ENCODE peak calls at places on chromosomes 1 and 21, in five cellular contexts. One of them, this sample, is unnamed. For H3K4me1, the result is how much of the 10 kb centered on the place peaks cover.

GRCh38 chr21:31754561-31754960 is 22.6 kb upstream of the SCAF4 start:
- DNase-seq in endothelial cell of umbilical vein: no peak
- DNase-seq in right cardiac atrium: no peak
- DNase-seq in lower lobe of right lung: no peak
- DNase-seq in ascending aorta: no peak
- DNase-seq in this sample: no peak

GRCh38 chr1:78071696-78072095 is 25.9 kb downstream of the GIPC2 start:
- DNase-seq in endothelial cell of umbilical vein: no peak
- DNase-seq in right cardiac atrium: no peak
- DNase-seq in lower lobe of right lung: no peak
- DNase-seq in ascending aorta: no peak
- DNase-seq in this sample: no peak

GRCh38 chr1:30912913-30913652 is 4.5 kb upstream of the SDC3 start:
- DNase-seq in endothelial cell of umbilical vein: no peak
- DNase-seq in right cardiac atrium: peak
- DNase-seq in lower lobe of right lung: peak
- DNase-seq in ascending aorta: peak
- DNase-seq in this sample: no peak

GRCh38 chr1:2580691-2581090 is 5.9 kb upstream of the PRXL2B start:
- DNase-seq in endothelial cell of umbilical vein: no peak
- DNase-seq in right cardiac atrium: peak
- DNase-seq in lower lobe of right lung: peak
- DNase-seq in ascending aorta: no peak
- DNase-seq in this sample: no peak

GRCh38 chr1:203146537-203146936 is 19.0 kb downstream of the ADORA1 start:
- DNase-seq in endothelial cell of umbilical vein: no peak
- DNase-seq in right cardiac atrium: peak
- DNase-seq in lower lobe of right lung: no peak
- DNase-seq in ascending aorta: no peak
- DNase-seq in this sample: no peak

GRCh38 chr1:62307516-62308492 is 11.4 kb downstream of the KANK4 start:
- DNase-seq in endothelial cell of umbilical vein: no peak
- DNase-seq in right cardiac atrium: no peak
- DNase-seq in lower lobe of right lung: no peak
- DNase-seq in ascending aorta: no peak
- DNase-seq in this sample: no peak

GRCh38 chr1:232695626-232696025 is 65.7 kb upstream of the SIPA1L2 start:
- DNase-seq in endothelial cell of umbilical vein: no peak
- DNase-seq in right cardiac atrium: no peak
- DNase-seq in lower lobe of right lung: no peak
- DNase-seq in ascending aorta: no peak
- DNase-seq in this sample: no peak

GRCh38 chr1:185483647-185484450 is 166.8 kb upstream of the IVNS1ABP start:
- DNase-seq in endothelial cell of umbilical vein: peak
- DNase-seq in right cardiac atrium: no peak
- DNase-seq in lower lobe of right lung: no peak
- DNase-seq in ascending aorta: no peak
- DNase-seq in this sample: peak

GRCh38 chr1:7578206-7578605 is 192.9 kb upstream of the VAMP3 start:
- DNase-seq in endothelial cell of umbilical vein: no peak
- DNase-seq in right cardiac atrium: peak
- DNase-seq in lower lobe of right lung: peak
- DNase-seq in ascending aorta: peak
- DNase-seq in this sample: no peak

GRCh38 chr1:62356257-62356835 is 37.1 kb upstream of the KANK4 start:
- DNase-seq in endothelial cell of umbilical vein: no peak
- DNase-seq in right cardiac atrium: no peak
- DNase-seq in lower lobe of right lung: no peak
- DNase-seq in ascending aorta: no peak
- DNase-seq in this sample: peak

GRCh38 chr1:53508991-53509663 is 49.9 kb downstream of the DMRTB1 start:
- DNase-seq in endothelial cell of umbilical vein: no peak
- DNase-seq in right cardiac atrium: no peak
- DNase-seq in lower lobe of right lung: no peak
- DNase-seq in ascending aorta: no peak
- DNase-seq in this sample: peak

GRCh38 chr1:155083865-155084721 is 5.5 kb downstream of the EFNA3 start:
- DNase-seq in endothelial cell of umbilical vein: peak
- DNase-seq in right cardiac atrium: no peak
- DNase-seq in lower lobe of right lung: no peak
- DNase-seq in ascending aorta: no peak
- DNase-seq in this sample: peak

GRCh38 chr21:45819478-45820170 is 161.9 kb upstream of the COL6A1 start:
- DNase-seq in endothelial cell of umbilical vein: no peak
- DNase-seq in right cardiac atrium: no peak
- DNase-seq in lower lobe of right lung: no peak
- DNase-seq in ascending aorta: no peak
- DNase-seq in this sample: no peak

GRCh38 chr1:151511636-151512215 is 539 bp downstream of the CGN start:
- DNase-seq in endothelial cell of umbilical vein: no peak
- DNase-seq in right cardiac atrium: peak
- DNase-seq in lower lobe of right lung: peak
- DNase-seq in ascending aorta: no peak
- DNase-seq in this sample: no peak

GRCh38 chr1:188986751-188987417 is 1490.8 kb downstream of the BRINP3 start:
- DNase-seq in endothelial cell of umbilical vein: no peak
- DNase-seq in right cardiac atrium: no peak
- DNase-seq in lower lobe of right lung: no peak
- DNase-seq in ascending aorta: no peak
- DNase-seq in this sample: no peak

GRCh38 chr21:27406297-27407009 is 439.6 kb upstream of the ADAMTS5 start:
- DNase-seq in endothelial cell of umbilical vein: peak
- DNase-seq in right cardiac atrium: no peak
- DNase-seq in lower lobe of right lung: no peak
- DNase-seq in ascending aorta: no peak
- DNase-seq in this sample: peak

DNA sequence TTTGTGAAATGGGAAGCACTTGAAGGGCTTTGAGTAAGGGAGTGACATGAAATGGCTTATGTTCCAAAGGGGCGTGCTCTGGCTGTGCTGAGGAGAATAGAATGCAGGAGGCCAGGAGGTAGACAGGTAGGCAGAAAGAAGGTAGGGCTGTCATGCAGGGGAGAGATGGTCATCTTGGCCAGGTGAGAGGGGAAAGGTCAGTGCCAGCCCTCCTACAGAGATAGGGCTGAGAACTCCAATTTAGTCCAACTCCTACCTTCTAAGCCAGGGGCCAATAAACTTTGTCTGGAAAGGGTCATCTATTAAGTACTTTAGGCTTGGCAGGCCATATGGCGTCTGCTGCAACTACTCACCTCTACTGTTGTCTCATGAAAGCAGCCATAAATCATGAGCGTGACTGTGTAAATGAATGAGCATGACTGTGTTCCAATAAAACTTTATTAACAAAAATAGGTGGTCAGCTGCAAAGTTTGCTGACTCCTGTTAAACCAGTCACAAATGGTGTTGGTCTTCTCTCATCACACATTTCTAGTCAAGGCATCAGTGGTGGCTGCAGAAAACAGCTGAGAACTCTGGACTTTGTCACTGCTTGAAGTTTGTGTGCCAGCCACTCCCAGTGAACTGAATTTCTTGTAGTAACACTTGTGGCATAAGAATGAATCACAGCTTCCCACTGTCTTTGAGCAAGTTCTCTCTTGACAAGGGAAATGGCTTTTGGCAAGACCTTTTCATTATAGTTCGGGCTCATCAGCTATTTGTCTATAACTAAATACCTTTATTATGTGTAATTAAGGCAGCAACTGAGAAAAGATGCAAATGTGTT is 32.0 kb upstream of the CD2 start:
- DNase-seq in endothelial cell of umbilical vein: no peak
- DNase-seq in right cardiac atrium: no peak
- DNase-seq in lower lobe of right lung: no peak
- DNase-seq in ascending aorta: no peak
- DNase-seq in this sample: peak
- H3K4me1 ChIP-seq in endothelial cell of umbilical vein: under half
- H3K4me1 ChIP-seq in right cardiac atrium: under half
- H3K4me1 ChIP-seq in lower lobe of right lung: under half
- H3K4me1 ChIP-seq in ascending aorta: under half
- H3K4me1 ChIP-seq in this sample: under half

GRCh38 chr1:18945401-18945849 is 11.1 kb downstream of the IFFO2 start:
- DNase-seq in endothelial cell of umbilical vein: peak
- DNase-seq in right cardiac atrium: peak
- DNase-seq in lower lobe of right lung: no peak
- DNase-seq in ascending aorta: no peak
- DNase-seq in this sample: peak

GRCh38 chr1:18948913-18949688 is 7.4 kb downstream of the IFFO2 start:
- DNase-seq in endothelial cell of umbilical vein: peak
- DNase-seq in right cardiac atrium: peak
- DNase-seq in lower lobe of right lung: peak
- DNase-seq in ascending aorta: no peak
- DNase-seq in this sample: peak

GRCh38 chr1:18948048-18948912 is 8.2 kb downstream of the IFFO2 start:
- DNase-seq in endothelial cell of umbilical vein: no peak
- DNase-seq in right cardiac atrium: no peak
- DNase-seq in lower lobe of right lung: peak
- DNase-seq in ascending aorta: peak
- DNase-seq in this sample: no peak

GRCh38 chr1:18946550-18947381 is 9.7 kb downstream of the IFFO2 start:
- DNase-seq in endothelial cell of umbilical vein: no peak
- DNase-seq in right cardiac atrium: no peak
- DNase-seq in lower lobe of right lung: peak
- DNase-seq in ascending aorta: no peak
- DNase-seq in this sample: no peak

DNA sequence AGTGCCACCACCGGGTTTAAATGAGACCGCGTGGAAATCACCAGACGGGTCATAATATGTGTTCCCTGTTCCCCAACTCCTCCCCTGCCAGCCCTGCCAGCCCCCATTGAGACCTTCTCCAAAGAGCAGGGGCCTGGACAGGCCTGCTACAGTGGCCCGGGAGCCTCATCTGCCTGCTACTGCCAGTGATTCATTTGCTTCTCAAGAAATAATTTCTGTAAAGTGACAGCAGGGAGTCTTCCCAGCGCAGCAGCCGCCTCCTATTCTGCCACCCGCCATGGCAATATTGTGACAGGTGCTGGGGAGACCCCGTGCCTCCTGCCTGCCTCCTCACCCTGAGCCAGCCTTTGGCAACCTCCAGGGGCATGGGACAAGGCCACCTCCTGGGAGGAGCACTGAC is 8.9 kb downstream of the IFFO2 start:
- DNase-seq in endothelial cell of umbilical vein: no peak
- DNase-seq in right cardiac atrium: no peak
- DNase-seq in lower lobe of right lung: peak
- DNase-seq in ascending aorta: no peak
- DNase-seq in this sample: no peak
- H3K4me1 ChIP-seq in endothelial cell of umbilical vein: under half
- H3K4me1 ChIP-seq in right cardiac atrium: under half
- H3K4me1 ChIP-seq in lower lobe of right lung: half or more
- H3K4me1 ChIP-seq in ascending aorta: half or more
- H3K4me1 ChIP-seq in this sample: half or more

GRCh38 chr1:206909883-206910318 is 11.8 kb downstream of the FCMR start:
- DNase-seq in endothelial cell of umbilical vein: no peak
- DNase-seq in right cardiac atrium: no peak
- DNase-seq in lower lobe of right lung: no peak
- DNase-seq in ascending aorta: no peak
- DNase-seq in this sample: no peak

GRCh38 chr1:206908038-206908437 is 10.8 kb downstream of the IL24 start:
- DNase-seq in endothelial cell of umbilical vein: no peak
- DNase-seq in right cardiac atrium: no peak
- DNase-seq in lower lobe of right lung: no peak
- DNase-seq in ascending aorta: no peak
- DNase-seq in this sample: no peak

GRCh38 chr1:206905295-206906164 is 8.3 kb downstream of the IL24 start:
- DNase-seq in endothelial cell of umbilical vein: no peak
- DNase-seq in right cardiac atrium: no peak
- DNase-seq in lower lobe of right lung: no peak
- DNase-seq in ascending aorta: no peak
- DNase-seq in this sample: peak

GRCh38 chr1:206909167-206909882 is 12.1 kb downstream of the IL24 start:
- DNase-seq in endothelial cell of umbilical vein: no peak
- DNase-seq in right cardiac atrium: peak
- DNase-seq in lower lobe of right lung: peak
- DNase-seq in ascending aorta: no peak
- DNase-seq in this sample: no peak

DNA sequence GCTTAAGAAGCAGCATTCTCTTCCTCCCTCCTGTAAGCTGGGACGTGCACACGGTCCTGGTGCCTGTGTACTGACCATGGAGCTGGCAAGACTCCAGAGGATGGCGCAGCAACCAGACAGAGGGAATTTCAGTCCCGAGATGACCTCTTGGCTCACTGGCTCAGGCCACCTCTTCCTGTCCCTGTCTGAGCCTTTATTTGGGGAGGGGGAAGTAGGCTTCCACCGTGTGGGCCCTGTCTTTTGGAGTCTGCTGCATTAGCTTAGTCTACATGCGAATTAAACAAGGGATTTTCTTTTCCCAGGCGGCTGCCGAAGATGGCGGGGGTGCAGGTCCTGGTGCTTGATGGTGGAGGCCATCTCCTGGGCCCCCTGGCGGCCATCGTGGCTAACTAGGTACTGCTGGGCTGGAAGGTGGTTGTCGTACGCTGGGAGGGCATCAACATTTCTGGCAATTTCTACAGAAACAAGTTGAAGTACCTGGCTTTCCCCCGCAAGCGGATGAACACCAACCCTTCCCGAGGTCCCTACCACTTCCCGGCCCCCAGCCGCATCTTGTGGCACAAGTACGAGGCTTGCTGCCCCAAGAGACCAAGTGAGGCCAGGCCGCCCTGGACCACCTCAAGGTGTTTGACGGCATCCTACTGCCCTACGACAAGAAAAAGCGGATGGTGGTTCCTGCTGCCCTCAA is 10.2 kb downstream of the IL24 start:
- DNase-seq in endothelial cell of umbilical vein: no peak
- DNase-seq in right cardiac atrium: peak
- DNase-seq in lower lobe of right lung: no peak
- DNase-seq in ascending aorta: no peak
- DNase-seq in this sample: no peak
- H3K4me1 ChIP-seq in endothelial cell of umbilical vein: under half
- H3K4me1 ChIP-seq in right cardiac atrium: under half
- H3K4me1 ChIP-seq in lower lobe of right lung: under half
- H3K4me1 ChIP-seq in ascending aorta: under half
- H3K4me1 ChIP-seq in this sample: under half

DNA sequence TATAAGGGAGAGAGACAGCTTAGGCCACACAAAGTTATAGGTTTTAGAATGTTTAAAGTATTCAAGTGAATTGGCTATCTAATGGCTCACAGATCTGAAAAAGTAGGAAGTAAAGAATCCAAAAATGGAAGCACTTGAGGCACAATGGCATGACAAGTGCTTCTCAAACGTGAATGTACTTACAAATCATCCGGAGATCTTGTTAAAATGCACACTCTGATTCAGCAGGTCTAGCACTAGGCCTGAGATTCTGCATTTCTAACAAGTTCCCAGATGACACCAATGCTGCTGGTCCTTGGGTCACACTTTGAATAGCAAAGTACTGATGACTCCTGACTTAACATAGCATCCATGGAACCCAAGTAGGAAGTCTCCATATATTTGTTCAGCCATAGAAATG is 20.9 kb upstream of the AGL start:
- DNase-seq in endothelial cell of umbilical vein: no peak
- DNase-seq in right cardiac atrium: no peak
- DNase-seq in lower lobe of right lung: no peak
- DNase-seq in ascending aorta: no peak
- DNase-seq in this sample: no peak
- H3K4me1 ChIP-seq in endothelial cell of umbilical vein: under half
- H3K4me1 ChIP-seq in right cardiac atrium: under half
- H3K4me1 ChIP-seq in lower lobe of right lung: under half
- H3K4me1 ChIP-seq in ascending aorta: under half
- H3K4me1 ChIP-seq in this sample: under half

This sample was measured in fibroblast of lung.